ENCODE peak calls at places on chromosomes 7 and 10, in seven cellular contexts. One of them, this sample, is unnamed.

GRCh38 chr10:70557086-70557845 is 45.3 kb downstream of the PRF1 start:
- DNase-seq in mesendoderm: no peak
- DNase-seq in IMR-90: no peak
- DNase-seq in H9: no peak
- DNase-seq in H1: no peak
- DNase-seq in mesenchymal stem cell: no peak
- DNase-seq in trophoblast cell: no peak
- DNase-seq in this sample: no peak

GRCh38 chr7:15801041-15801440 is 114.6 kb upstream of the MEOX2 start:
- DNase-seq in mesendoderm: no peak
- DNase-seq in IMR-90: no peak
- DNase-seq in H9: no peak
- DNase-seq in H1: no peak
- DNase-seq in mesenchymal stem cell: no peak
- DNase-seq in trophoblast cell: no peak
- DNase-seq in this sample: no peak

GRCh38 chr7:33807779-33808482 is 97.4 kb upstream of the BMPER start:
- DNase-seq in mesendoderm: peak; percentile 85
- DNase-seq in IMR-90: peak; percentile 74
- DNase-seq in H9: peak; percentile 79
- DNase-seq in H1: peak; percentile 46
- DNase-seq in mesenchymal stem cell: peak; percentile 76
- DNase-seq in trophoblast cell: peak; percentile 51
- DNase-seq in this sample: no peak

GRCh38 chr7:33072471-33072870 is 9.9 kb upstream of the NT5C3A start:
- DNase-seq in mesendoderm: no peak
- DNase-seq in IMR-90: peak; percentile 78
- DNase-seq in H9: no peak
- DNase-seq in H1: no peak
- DNase-seq in mesenchymal stem cell: peak; percentile 63
- DNase-seq in trophoblast cell: no peak
- DNase-seq in this sample: no peak

GRCh38 chr7:43481905-43482678 is 100.8 kb upstream of the STK17A start:
- DNase-seq in mesendoderm: no peak
- DNase-seq in IMR-90: peak; percentile 30
- DNase-seq in H9: no peak
- DNase-seq in H1: no peak
- DNase-seq in mesenchymal stem cell: no peak
- DNase-seq in trophoblast cell: no peak
- DNase-seq in this sample: no peak

GRCh38 chr10:68163735-68164134 is 54.4 kb downstream of the MYPN start:
- DNase-seq in mesendoderm: no peak
- DNase-seq in IMR-90: no peak
- DNase-seq in H9: no peak
- DNase-seq in H1: no peak
- DNase-seq in mesenchymal stem cell: peak; percentile 7
- DNase-seq in trophoblast cell: no peak
- DNase-seq in this sample: no peak

GRCh38 chr7:81268551-81268950 is 349.7 kb upstream of the SEMA3C start:
- DNase-seq in mesendoderm: no peak
- DNase-seq in IMR-90: peak; percentile 25
- DNase-seq in H9: no peak
- DNase-seq in H1: no peak
- DNase-seq in mesenchymal stem cell: peak; percentile 28
- DNase-seq in trophoblast cell: no peak
- DNase-seq in this sample: no peak

GRCh38 chr7:95690367-95690947 is 81.9 kb upstream of the DYNC1I1 start:
- DNase-seq in mesendoderm: peak; percentile 64
- DNase-seq in IMR-90: peak; percentile 41
- DNase-seq in H9: no peak
- DNase-seq in H1: no peak
- DNase-seq in mesenchymal stem cell: peak; percentile 75
- DNase-seq in trophoblast cell: peak; percentile 5
- DNase-seq in this sample: peak; percentile 35

GRCh38 chr10:100763043-100763747 is 17.8 kb downstream of the PAX2 start:
- DNase-seq in mesendoderm: no peak
- DNase-seq in IMR-90: no peak
- DNase-seq in H9: no peak
- DNase-seq in H1: no peak
- DNase-seq in mesenchymal stem cell: no peak
- DNase-seq in trophoblast cell: no peak
- DNase-seq in this sample: no peak

GRCh38 chr7:136857573-136857972 is 10.9 kb upstream of the CHRM2 start:
- DNase-seq in mesendoderm: peak; percentile 42
- DNase-seq in IMR-90: peak; percentile 57
- DNase-seq in H9: no peak
- DNase-seq in H1: no peak
- DNase-seq in mesenchymal stem cell: peak; percentile 70
- DNase-seq in trophoblast cell: no peak
- DNase-seq in this sample: peak; percentile 59

GRCh38 chr7:39919646-39920045 is 30.4 kb upstream of the CDK13 start:
- DNase-seq in mesendoderm: no peak
- DNase-seq in IMR-90: no peak
- DNase-seq in H9: no peak
- DNase-seq in H1: no peak
- DNase-seq in mesenchymal stem cell: no peak
- DNase-seq in trophoblast cell: no peak
- DNase-seq in this sample: no peak

GRCh38 chr7:34869016-34869415 is 168.3 kb downstream of the DPY19L1 start:
- DNase-seq in mesendoderm: no peak
- DNase-seq in IMR-90: no peak
- DNase-seq in H9: no peak
- DNase-seq in H1: no peak
- DNase-seq in mesenchymal stem cell: no peak
- DNase-seq in trophoblast cell: no peak
- DNase-seq in this sample: no peak

GRCh38 chr7:108627476-108628051 is 57.9 kb downstream of the DNAJB9 start:
- DNase-seq in mesendoderm: no peak
- DNase-seq in IMR-90: no peak
- DNase-seq in H9: no peak
- DNase-seq in H1: no peak
- DNase-seq in mesenchymal stem cell: no peak
- DNase-seq in trophoblast cell: no peak
- DNase-seq in this sample: no peak

GRCh38 chr10:116155191-116155590 is 117.8 kb downstream of the GFRA1 start:
- DNase-seq in mesendoderm: no peak
- DNase-seq in IMR-90: no peak
- DNase-seq in H9: no peak
- DNase-seq in H1: no peak
- DNase-seq in mesenchymal stem cell: no peak
- DNase-seq in trophoblast cell: no peak
- DNase-seq in this sample: no peak

GRCh38 chr7:42745357-42746022 is 166.4 kb downstream of the C7orf25 start:
- DNase-seq in mesendoderm: peak; percentile 70
- DNase-seq in IMR-90: peak; percentile 4
- DNase-seq in H9: peak; percentile 63
- DNase-seq in H1: no peak
- DNase-seq in mesenchymal stem cell: peak; percentile 23
- DNase-seq in trophoblast cell: no peak
- DNase-seq in this sample: no peak

GRCh38 chr10:132030898-132031463 is 34.8 kb upstream of the JAKMIP3 start:
- DNase-seq in mesendoderm: no peak
- DNase-seq in IMR-90: no peak
- DNase-seq in H9: no peak
- DNase-seq in H1: no peak
- DNase-seq in mesenchymal stem cell: no peak
- DNase-seq in trophoblast cell: no peak
- DNase-seq in this sample: no peak

GRCh38 chr10:132035476-132035875 is 30.3 kb upstream of the JAKMIP3 start:
- DNase-seq in mesendoderm: no peak
- DNase-seq in IMR-90: no peak
- DNase-seq in H9: no peak
- DNase-seq in H1: no peak
- DNase-seq in mesenchymal stem cell: no peak
- DNase-seq in trophoblast cell: no peak
- DNase-seq in this sample: no peak

GRCh38 chr10:132036153-132036886 is 29.4 kb upstream of the JAKMIP3 start:
- DNase-seq in mesendoderm: peak; percentile 35
- DNase-seq in IMR-90: no peak
- DNase-seq in H9: peak; percentile 40
- DNase-seq in H1: peak; percentile 9
- DNase-seq in mesenchymal stem cell: peak; percentile 14
- DNase-seq in trophoblast cell: no peak
- DNase-seq in this sample: no peak

GRCh38 chr10:132036887-132037675 is 28.7 kb upstream of the JAKMIP3 start:
- DNase-seq in mesendoderm: peak; percentile 76
- DNase-seq in IMR-90: no peak
- DNase-seq in H9: peak; percentile 71
- DNase-seq in H1: peak; percentile 27
- DNase-seq in mesenchymal stem cell: no peak
- DNase-seq in trophoblast cell: no peak
- DNase-seq in this sample: no peak

DNA sequence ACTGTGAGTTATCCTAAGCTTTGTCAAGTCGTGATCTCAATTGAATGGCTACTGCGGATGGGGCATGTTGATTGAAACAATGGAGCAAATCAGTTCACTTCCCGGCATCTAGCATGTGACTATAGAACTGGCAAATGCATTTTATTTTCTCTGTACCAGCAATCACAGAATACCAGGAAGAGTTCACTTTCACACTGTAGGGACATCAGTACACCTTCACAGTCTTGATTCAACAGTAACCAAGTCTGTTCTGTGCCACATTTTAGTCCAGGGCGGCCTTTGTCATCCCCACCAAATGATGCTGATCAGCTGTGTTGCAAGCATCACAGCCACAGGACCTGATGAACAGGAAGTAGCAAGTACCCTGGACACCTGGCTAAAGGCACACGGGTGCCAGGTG is 32.1 kb upstream of the JAKMIP3 start:
- DNase-seq in mesendoderm: no peak
- DNase-seq in IMR-90: no peak
- DNase-seq in H9: no peak
- DNase-seq in H1: no peak
- DNase-seq in mesenchymal stem cell: no peak
- DNase-seq in trophoblast cell: no peak
- DNase-seq in this sample: no peak
- H2BK120ac ChIP-seq in mesendoderm: no peak overlapping the region
- H2BK120ac ChIP-seq in IMR-90: no peak overlapping the region
- H2BK120ac ChIP-seq in H9: no peak overlapping the region
- H2BK120ac ChIP-seq in H1: no peak overlapping the region
- H2BK120ac ChIP-seq in mesenchymal stem cell: no peak overlapping the region
- H2BK120ac ChIP-seq in trophoblast cell: no peak overlapping the region
- H2BK120ac ChIP-seq in this sample: no peak overlapping the region

DNA sequence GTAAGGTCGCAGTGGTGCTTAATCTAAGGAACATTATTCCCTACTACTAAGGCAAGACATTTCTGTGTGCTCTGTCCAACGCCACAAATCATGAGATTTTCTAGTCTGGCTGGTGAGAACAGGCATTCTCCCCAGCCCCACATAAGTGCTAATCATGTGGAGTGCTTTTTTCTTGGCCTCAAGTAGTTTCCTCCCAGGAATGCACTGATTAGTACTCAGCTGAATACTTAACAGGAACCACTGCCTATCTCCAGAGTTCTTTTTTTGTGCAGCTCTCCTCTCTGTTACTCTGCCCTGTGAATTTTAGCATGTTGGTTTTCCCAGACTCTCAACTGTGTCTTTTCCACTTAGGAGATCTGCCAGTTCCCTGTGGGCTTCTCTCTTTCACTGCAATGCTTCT is 1098.5 kb upstream of the LRRTM3 start:
- DNase-seq in mesendoderm: peak; percentile 17
- DNase-seq in IMR-90: no peak
- DNase-seq in H9: no peak
- DNase-seq in H1: no peak
- DNase-seq in mesenchymal stem cell: peak; percentile 55
- DNase-seq in trophoblast cell: no peak
- DNase-seq in this sample: no peak
- H3K79me1 ChIP-seq in mesendoderm: no peaks in the 10 kb centered on the region
- H3K79me1 ChIP-seq in IMR-90: no peaks in the 10 kb centered on the region
- H3K79me1 ChIP-seq in H9: no peaks in the 10 kb centered on the region
- H3K79me1 ChIP-seq in H1: no peaks in the 10 kb centered on the region
- H3K79me1 ChIP-seq in mesenchymal stem cell: no peaks in the 10 kb centered on the region
- H3K79me1 ChIP-seq in trophoblast cell: no peaks in the 10 kb centered on the region
- H3K79me1 ChIP-seq in this sample: no peaks in the 10 kb centered on the region

GRCh38 chr7:17486835-17487234 is 188.4 kb downstream of the AHR start:
- DNase-seq in mesendoderm: no peak
- DNase-seq in IMR-90: no peak
- DNase-seq in H9: no peak
- DNase-seq in H1: no peak
- DNase-seq in mesenchymal stem cell: no peak
- DNase-seq in trophoblast cell: no peak
- DNase-seq in this sample: no peak
- H2BK120ac ChIP-seq in mesendoderm: no peak overlapping the region
- H2BK120ac ChIP-seq in IMR-90: no peak overlapping the region
- H2BK120ac ChIP-seq in H9: no peak overlapping the region
- H2BK120ac ChIP-seq in H1: no peak overlapping the region
- H2BK120ac ChIP-seq in mesenchymal stem cell: no peak overlapping the region
- H2BK120ac ChIP-seq in trophoblast cell: no peak overlapping the region
- H2BK120ac ChIP-seq in this sample: no peak overlapping the region

GRCh38 chr7:139252451-139252850 is 21.4 kb downstream of the UBN2 start:
- DNase-seq in mesendoderm: no peak
- DNase-seq in IMR-90: peak; percentile 28
- DNase-seq in H9: no peak
- DNase-seq in H1: no peak
- DNase-seq in mesenchymal stem cell: no peak
- DNase-seq in trophoblast cell: no peak
- DNase-seq in this sample: no peak

GRCh38 chr7:139249179-139249822 is 18.3 kb downstream of the UBN2 start:
- DNase-seq in mesendoderm: no peak
- DNase-seq in IMR-90: no peak
- DNase-seq in H9: no peak
- DNase-seq in H1: no peak
- DNase-seq in mesenchymal stem cell: no peak
- DNase-seq in trophoblast cell: no peak
- DNase-seq in this sample: no peak

GRCh38 chr7:139254728-139255127 is 23.7 kb downstream of the UBN2 start:
- DNase-seq in mesendoderm: no peak
- DNase-seq in IMR-90: no peak
- DNase-seq in H9: no peak
- DNase-seq in H1: no peak
- DNase-seq in mesenchymal stem cell: no peak
- DNase-seq in trophoblast cell: no peak
- DNase-seq in this sample: no peak
- H3K79me1 ChIP-seq in mesendoderm: peaks cover 2% of the 10 kb centered on the region
- H3K79me1 ChIP-seq in IMR-90: peaks cover 12% of the 10 kb centered on the region
- H3K79me1 ChIP-seq in H9: no peaks in the 10 kb centered on the region
- H3K79me1 ChIP-seq in H1: no peaks in the 10 kb centered on the region
- H3K79me1 ChIP-seq in mesenchymal stem cell: peaks cover 13% of the 10 kb centered on the region
- H3K79me1 ChIP-seq in trophoblast cell: no peaks in the 10 kb centered on the region
- H3K79me1 ChIP-seq in this sample: no peaks in the 10 kb centered on the region

DNA sequence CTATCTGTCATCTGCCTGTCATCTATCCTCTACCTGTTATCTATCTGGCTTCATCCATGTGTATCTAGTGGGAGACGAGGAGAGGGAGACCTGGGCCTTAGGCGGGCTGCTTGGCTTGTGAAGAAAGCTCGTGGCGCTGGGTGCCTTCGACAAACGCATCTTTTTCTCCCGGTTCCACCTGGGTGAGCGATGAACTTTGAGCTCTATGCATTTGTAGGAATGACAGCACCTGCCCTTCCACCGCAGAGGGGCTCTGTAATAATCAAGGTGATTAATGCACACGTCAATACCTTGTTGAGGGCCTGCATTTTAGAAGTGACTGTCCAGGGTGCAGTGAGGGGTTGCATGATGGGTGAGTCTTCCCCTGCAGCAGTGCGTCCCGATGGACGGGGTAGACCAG is 2.6 kb upstream of the VIPR2 start:
- DNase-seq in mesendoderm: no peak
- DNase-seq in IMR-90: no peak
- DNase-seq in H9: no peak
- DNase-seq in H1: no peak
- DNase-seq in mesenchymal stem cell: no peak
- DNase-seq in trophoblast cell: no peak
- DNase-seq in this sample: no peak
- H2BK120ac ChIP-seq in mesendoderm: no peak overlapping the region
- H2BK120ac ChIP-seq in IMR-90: no peak overlapping the region
- H2BK120ac ChIP-seq in H9: no peak overlapping the region
- H2BK120ac ChIP-seq in H1: no peak overlapping the region
- H2BK120ac ChIP-seq in mesenchymal stem cell: no peak overlapping the region
- H2BK120ac ChIP-seq in trophoblast cell: no peak overlapping the region
- H2BK120ac ChIP-seq in this sample: no peak overlapping the region

GRCh38 chr10:24254180-24254579 is 45.2 kb downstream of the KIAA1217 start:
- DNase-seq in mesendoderm: no peak
- DNase-seq in IMR-90: peak; percentile 40
- DNase-seq in H9: no peak
- DNase-seq in H1: no peak
- DNase-seq in mesenchymal stem cell: no peak
- DNase-seq in trophoblast cell: no peak
- DNase-seq in this sample: no peak
- H3K79me1 ChIP-seq in mesendoderm: no peaks in the 10 kb centered on the region
- H3K79me1 ChIP-seq in IMR-90: no peaks in the 10 kb centered on the region
- H3K79me1 ChIP-seq in H9: no peaks in the 10 kb centered on the region
- H3K79me1 ChIP-seq in H1: peaks cover 2% of the 10 kb centered on the region
- H3K79me1 ChIP-seq in mesenchymal stem cell: no peaks in the 10 kb centered on the region
- H3K79me1 ChIP-seq in trophoblast cell: peaks cover 57% of the 10 kb centered on the region
- H3K79me1 ChIP-seq in this sample: no peaks in the 10 kb centered on the region